ENCODE peak calls at places on chromosomes 1 and 21, in ten cellular contexts. C, L, M, K, I, P, J, Y, E and U are unnamed samples.

GRCh38 chr21:27045281-27045985 is 78.5 kb upstream of the ADAMTS5 start:
- DNase-seq in J (no peak), Y (no peak), E (no peak), C (no peak), L (no peak), M (no peak), K (peak), P (no peak), I (no peak), U (no peak)

GRCh38 chr1:63713627-63714481 is 60.0 kb upstream of the ROR1 start:
- DNase-seq in J (peak), M (no peak), K (peak), L (no peak), E (no peak), C (no peak), P (no peak), Y (no peak), I (peak), U (peak)

GRCh38 chr1:26471498-26472329 is 526 bp upstream of the HMGN2 start:
- DNase-seq in E (peak), J (peak), P (peak), K (peak), Y (no peak), L (peak), C (peak), M (peak), I (peak), U (peak)

GRCh38 chr1:226722240-226722900 is 16.7 kb downstream of the ITPKB start:
- DNase-seq in C (no peak), M (no peak), Y (no peak), L (no peak), I (no peak), K (no peak), E (no peak), J (no peak), P (no peak), U (no peak)

GRCh38 chr1:7594002-7594713 is 176.9 kb upstream of the VAMP3 start:
- DNase-seq in I (no peak), K (no peak), C (no peak), M (no peak), J (no peak), Y (no peak), E (peak), P (no peak), L (no peak), U (no peak)

GRCh38 chr21:33237446-33237845 is 7.7 kb downstream of the IFNAR2 start:
- DNase-seq in P (no peak), E (no peak), M (no peak), J (no peak), L (no peak), Y (no peak), C (no peak), I (no peak), K (no peak), U (no peak)

GRCh38 chr1:158177705-158178450 is 2.8 kb upstream of the CD1D start:
- DNase-seq in E (peak), I (peak), M (peak), C (no peak), J (peak), P (peak), Y (no peak), L (no peak), K (peak), U (no peak)

GRCh38 chr1:179094826-179095225 is 13.0 kb downstream of the TOR3A start:
- DNase-seq in E (no peak), P (no peak), K (no peak), J (no peak), M (no peak), Y (no peak), L (no peak), I (peak), C (no peak), U (no peak)

GRCh38 chr1:46547481-46548383 is 3.7 kb downstream of the KNCN start:
- DNase-seq in Y (no peak), I (peak), C (peak), P (peak), M (no peak), K (peak), J (peak), E (no peak), L (peak), U (peak)
- TF ChIP-seq CTCF in Y (no peak), I (peak), C (peak), P (peak), M (peak), K (peak), J (peak), E (peak), L (peak), U (peak)

DNA sequence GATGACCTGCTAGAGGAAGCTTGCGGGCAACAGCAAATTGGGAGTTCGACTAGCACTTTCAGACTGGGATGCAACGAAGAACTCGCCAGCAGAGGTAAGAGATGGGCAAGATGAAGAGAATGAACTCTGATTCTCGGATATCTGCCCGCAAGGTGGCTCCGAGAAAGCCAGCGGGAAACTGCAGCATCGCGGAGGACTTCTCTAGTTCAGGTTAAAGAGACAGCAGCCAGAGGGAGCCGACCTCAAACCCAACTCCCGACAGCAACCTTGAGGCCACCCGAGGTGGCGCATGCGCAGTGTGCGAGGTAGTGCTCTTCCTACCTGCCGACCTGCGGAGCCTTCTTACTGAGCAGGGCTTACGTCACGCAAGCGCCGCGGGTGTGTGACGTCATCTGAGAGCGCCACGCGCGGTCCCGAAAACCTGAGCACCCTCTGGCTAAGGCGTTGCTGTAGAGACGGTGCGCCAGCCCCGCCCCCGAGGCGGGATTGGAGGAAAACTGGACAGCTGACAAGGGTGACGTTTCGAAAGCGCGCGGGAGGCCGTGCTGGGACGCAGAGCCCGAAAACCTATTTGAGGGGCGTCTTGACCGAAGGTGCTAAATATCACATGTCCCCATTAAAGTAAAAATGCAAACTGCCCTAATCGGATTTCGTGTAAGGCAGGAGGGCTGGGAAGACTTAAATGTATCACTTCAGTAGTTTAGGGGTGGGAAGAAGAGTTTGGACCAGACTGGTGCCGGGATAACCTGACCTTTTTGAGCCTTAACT is 110.5 kb upstream of the SLC25A33 start:
- DNase-seq in P (peak), I (peak), M (peak), E (peak), L (peak), Y (peak), C (peak), J (peak), K (peak), U (peak)
- TF ChIP-seq CTCF in P (no peak), I (no peak), M (no peak), E (peak), L (no peak), Y (no peak), C (no peak), J (no peak), K (no peak), U (no peak)

GRCh38 chr21:46429754-46430681 is 28.7 kb upstream of the DIP2A start:
- DNase-seq in J (no peak), K (no peak), L (no peak), M (no peak), I (no peak), E (no peak), P (no peak), Y (no peak), C (no peak), U (no peak)
- TF ChIP-seq CTCF in J (no peak), K (no peak), L (no peak), M (no peak), I (no peak), E (no peak), P (no peak), Y (no peak), C (no peak), U (no peak)

GRCh38 chr1:30381671-30382365 is 341.6 kb downstream of the MATN1 start:
- DNase-seq in I (no peak), K (no peak), J (no peak), P (no peak), L (no peak), C (no peak), Y (no peak), E (no peak), M (no peak), U (no peak)

GRCh38 chr1:30383131-30383793 is 340.1 kb downstream of the MATN1 start:
- DNase-seq in Y (no peak), J (peak), M (no peak), I (no peak), E (peak), L (no peak), C (no peak), K (no peak), P (no peak), U (no peak)

GRCh38 chr1:30380625-30380984 is 342.8 kb downstream of the MATN1 start:
- DNase-seq in I (no peak), L (no peak), P (no peak), K (no peak), Y (no peak), E (no peak), C (no peak), J (no peak), M (no peak), U (no peak)

GRCh38 chr1:30381266-30381665 is 342.1 kb downstream of the MATN1 start:
- DNase-seq in E (no peak), C (no peak), I (no peak), J (no peak), Y (no peak), P (no peak), K (no peak), L (no peak), M (no peak), U (no peak)

GRCh38 chr1:30382496-30382895 is 340.9 kb downstream of the MATN1 start:
- DNase-seq in L (no peak), C (no peak), E (no peak), J (no peak), Y (no peak), P (no peak), K (no peak), M (no peak), I (no peak), U (no peak)
- TF ChIP-seq CTCF in L (no peak), C (no peak), E (no peak), J (no peak), Y (no peak), P (no peak), K (no peak), M (no peak), I (no peak), U (no peak)

GRCh38 chr21:45952974-45953373 is 28.6 kb upstream of the COL6A1 start:
- DNase-seq in Y (no peak), M (no peak), K (no peak), P (no peak), L (no peak), J (no peak), C (no peak), I (no peak), E (no peak), U (no peak)

GRCh38 chr21:45957551-45957950 is 24.0 kb upstream of the COL6A1 start:
- DNase-seq in P (no peak), L (no peak), K (no peak), J (no peak), M (no peak), C (no peak), I (no peak), Y (no peak), E (no peak), U (no peak)

GRCh38 chr21:45954921-45955320 is 26.6 kb upstream of the COL6A1 start:
- DNase-seq in M (no peak), E (no peak), P (no peak), I (no peak), C (no peak), L (no peak), K (no peak), Y (no peak), J (no peak), U (no peak)

GRCh38 chr21:45951676-45952075 is 29.9 kb upstream of the COL6A1 start:
- DNase-seq in K (no peak), M (no peak), L (no peak), J (no peak), Y (no peak), P (no peak), E (peak), I (no peak), C (no peak), U (no peak)

DNA sequence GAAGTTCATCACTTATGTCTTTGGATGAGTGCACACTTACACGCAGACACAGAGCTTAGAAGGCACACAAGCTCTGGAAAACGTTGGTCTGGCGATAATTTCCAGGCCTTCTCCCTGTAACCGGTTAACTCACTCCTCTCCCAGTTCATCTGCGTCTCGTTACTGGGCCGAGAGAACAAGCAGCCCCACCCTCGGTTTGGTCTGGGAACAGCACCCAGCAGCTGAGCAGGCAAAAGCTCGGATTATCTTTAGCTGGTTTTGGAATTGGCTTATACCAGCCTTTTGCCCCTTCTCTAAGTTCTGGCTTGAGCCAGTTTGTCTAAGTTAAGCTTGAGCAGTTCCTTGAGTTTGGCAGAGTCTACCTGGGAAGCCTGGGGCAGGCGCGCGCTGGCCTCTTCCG is 27.3 kb upstream of the COL6A1 start:
- DNase-seq in M (no peak), P (no peak), K (peak), E (peak), L (no peak), I (no peak), Y (no peak), J (no peak), C (no peak), U (no peak)
- TF ChIP-seq CTCF in M (no peak), P (no peak), K (peak), E (peak), L (no peak), I (no peak), Y (no peak), J (no peak), C (no peak), U (no peak)